ENCODE peak calls at places on chromosome 15, in nine cellular contexts. One of them, this sample, is unnamed.

GRCh38 chr15:79099692-79100091 is 9.1 kb upstream of the RASGRF1 start:
- DNase-seq in substantia nigra: no peak
- DNase-seq in GM23248: peak; percentile 11
- DNase-seq in OCI-LY7: no peak
- DNase-seq in colonic mucosa: no peak
- DNase-seq in CD8-positive, alpha-beta memory T cell: no peak
- DNase-seq in RWPE2: peak; percentile 40
- DNase-seq in H9: peak; percentile 19
- DNase-seq in neural progenitor cell: no peak
- DNase-seq in this sample: no peak

GRCh38 chr15:100438570-100438969 is 90.2 kb downstream of the CERS3 start:
- DNase-seq in substantia nigra: no peak
- DNase-seq in GM23248: peak; percentile 0
- DNase-seq in OCI-LY7: peak; percentile 8
- DNase-seq in colonic mucosa: peak; percentile 49
- DNase-seq in CD8-positive, alpha-beta memory T cell: no peak
- DNase-seq in RWPE2: peak; percentile 87
- DNase-seq in H9: no peak
- DNase-seq in neural progenitor cell: no peak
- DNase-seq in this sample: peak; percentile 46

GRCh38 chr15:53918180-53919079 is 59.8 kb upstream of the UNC13C start:
- DNase-seq in substantia nigra: no peak
- DNase-seq in GM23248: no peak
- DNase-seq in OCI-LY7: no peak
- DNase-seq in colonic mucosa: no peak
- DNase-seq in CD8-positive, alpha-beta memory T cell: no peak
- DNase-seq in RWPE2: no peak
- DNase-seq in H9: no peak
- DNase-seq in neural progenitor cell: peak; percentile 3
- DNase-seq in this sample: no peak

GRCh38 chr15:94665687-94666441 is 434.5 kb downstream of the MCTP2 start:
- DNase-seq in substantia nigra: no peak
- DNase-seq in GM23248: no peak
- DNase-seq in OCI-LY7: no peak
- DNase-seq in colonic mucosa: no peak
- DNase-seq in CD8-positive, alpha-beta memory T cell: no peak
- DNase-seq in RWPE2: no peak
- DNase-seq in H9: no peak
- DNase-seq in neural progenitor cell: no peak
- DNase-seq in this sample: no peak

GRCh38 chr15:64693134-64693533 is 82.3 kb downstream of the RBPMS2 start:
- DNase-seq in substantia nigra: no peak
- DNase-seq in GM23248: peak; percentile 94
- DNase-seq in OCI-LY7: no peak
- DNase-seq in colonic mucosa: no peak
- DNase-seq in CD8-positive, alpha-beta memory T cell: no peak
- DNase-seq in RWPE2: no peak
- DNase-seq in H9: no peak
- DNase-seq in neural progenitor cell: no peak
- DNase-seq in this sample: peak; percentile 48

GRCh38 chr15:40282144-40282869 is 557 bp downstream of the ANKRD63 start:
- DNase-seq in substantia nigra: no peak
- DNase-seq in GM23248: peak; percentile 48
- DNase-seq in OCI-LY7: no peak
- DNase-seq in colonic mucosa: peak; percentile 60
- DNase-seq in CD8-positive, alpha-beta memory T cell: peak; percentile 31
- DNase-seq in RWPE2: no peak
- DNase-seq in H9: peak; percentile 74
- DNase-seq in neural progenitor cell: peak; percentile 84
- DNase-seq in this sample: peak; percentile 56

GRCh38 chr15:89673162-89673506 is 6.0 kb downstream of the PLIN1 start:
- DNase-seq in substantia nigra: no peak
- DNase-seq in GM23248: peak; percentile 38
- DNase-seq in OCI-LY7: peak; percentile 48
- DNase-seq in colonic mucosa: no peak
- DNase-seq in CD8-positive, alpha-beta memory T cell: no peak
- DNase-seq in RWPE2: no peak
- DNase-seq in H9: peak; percentile 91
- DNase-seq in neural progenitor cell: peak; percentile 86
- DNase-seq in this sample: no peak

GRCh38 chr15:69786136-69786701 is 311.5 kb downstream of the TLE3 start:
- DNase-seq in substantia nigra: no peak
- DNase-seq in GM23248: no peak
- DNase-seq in OCI-LY7: no peak
- DNase-seq in colonic mucosa: no peak
- DNase-seq in CD8-positive, alpha-beta memory T cell: no peak
- DNase-seq in RWPE2: no peak
- DNase-seq in H9: no peak
- DNase-seq in neural progenitor cell: no peak
- DNase-seq in this sample: no peak

GRCh38 chr15:81182746-81183402 is 13.8 kb upstream of the IL16 start:
- DNase-seq in substantia nigra: no peak
- DNase-seq in GM23248: peak; percentile 50
- DNase-seq in OCI-LY7: no peak
- DNase-seq in colonic mucosa: no peak
- DNase-seq in CD8-positive, alpha-beta memory T cell: no peak
- DNase-seq in RWPE2: no peak
- DNase-seq in H9: peak; percentile 44
- DNase-seq in neural progenitor cell: peak; percentile 18
- DNase-seq in this sample: no peak

GRCh38 chr15:74784854-74785715 is 3.2 kb downstream of the CSK start:
- DNase-seq in substantia nigra: no peak
- DNase-seq in GM23248: no peak
- DNase-seq in OCI-LY7: no peak
- DNase-seq in colonic mucosa: no peak
- DNase-seq in CD8-positive, alpha-beta memory T cell: no peak
- DNase-seq in RWPE2: peak; percentile 51
- DNase-seq in H9: no peak
- DNase-seq in neural progenitor cell: no peak
- DNase-seq in this sample: no peak

GRCh38 chr15:74787251-74788041 is 5.6 kb downstream of the CSK start:
- DNase-seq in substantia nigra: no peak
- DNase-seq in GM23248: peak; percentile 74
- DNase-seq in OCI-LY7: peak; percentile 97
- DNase-seq in colonic mucosa: peak; percentile 85
- DNase-seq in CD8-positive, alpha-beta memory T cell: peak; percentile 88
- DNase-seq in RWPE2: peak; percentile 77
- DNase-seq in H9: peak; percentile 89
- DNase-seq in neural progenitor cell: peak; percentile 80
- DNase-seq in this sample: peak; percentile 72

GRCh38 chr15:74785716-74786032 is 3.8 kb downstream of the CSK start:
- DNase-seq in substantia nigra: no peak
- DNase-seq in GM23248: no peak
- DNase-seq in OCI-LY7: peak; percentile 57
- DNase-seq in colonic mucosa: no peak
- DNase-seq in CD8-positive, alpha-beta memory T cell: no peak
- DNase-seq in RWPE2: no peak
- DNase-seq in H9: no peak
- DNase-seq in neural progenitor cell: no peak
- DNase-seq in this sample: no peak

GRCh38 chr15:74788042-74788715 is 6.3 kb downstream of the CSK start:
- DNase-seq in substantia nigra: no peak
- DNase-seq in GM23248: no peak
- DNase-seq in OCI-LY7: peak; percentile 54
- DNase-seq in colonic mucosa: peak; percentile 25
- DNase-seq in CD8-positive, alpha-beta memory T cell: no peak
- DNase-seq in RWPE2: no peak
- DNase-seq in H9: no peak
- DNase-seq in neural progenitor cell: no peak
- DNase-seq in this sample: no peak

GRCh38 chr15:74786659-74787165 is 4.8 kb downstream of the CSK start:
- DNase-seq in substantia nigra: no peak
- DNase-seq in GM23248: peak; percentile 32
- DNase-seq in OCI-LY7: peak; percentile 57
- DNase-seq in colonic mucosa: peak; percentile 26
- DNase-seq in CD8-positive, alpha-beta memory T cell: no peak
- DNase-seq in RWPE2: peak; percentile 64
- DNase-seq in H9: no peak
- DNase-seq in neural progenitor cell: no peak
- DNase-seq in this sample: no peak
- H3K27ac ChIP-seq in substantia nigra: peak overlapping the region; percentile 78
- H3K27ac ChIP-seq in GM23248: no peak overlapping the region
- H3K27ac ChIP-seq in OCI-LY7: peak overlapping the region; percentile 99
- H3K27ac ChIP-seq in colonic mucosa: peak overlapping the region; percentile 88
- H3K27ac ChIP-seq in CD8-positive, alpha-beta memory T cell: peak overlapping the region; percentile 69
- H3K27ac ChIP-seq in RWPE2: peak overlapping the region; percentile 36
- H3K27ac ChIP-seq in H9: no peak overlapping the region
- H3K27ac ChIP-seq in neural progenitor cell: no peak overlapping the region
- H3K27ac ChIP-seq in this sample: peak overlapping the region; percentile 91

GRCh38 chr15:67188551-67189218 is 65.8 kb downstream of the AAGAB start:
- DNase-seq in substantia nigra: no peak
- DNase-seq in GM23248: peak; percentile 87
- DNase-seq in OCI-LY7: no peak
- DNase-seq in colonic mucosa: no peak
- DNase-seq in CD8-positive, alpha-beta memory T cell: no peak
- DNase-seq in RWPE2: no peak
- DNase-seq in H9: no peak
- DNase-seq in neural progenitor cell: no peak
- DNase-seq in this sample: no peak
- H3K27ac ChIP-seq in substantia nigra: no peak overlapping the region
- H3K27ac ChIP-seq in GM23248: peak overlapping the region; percentile 93
- H3K27ac ChIP-seq in OCI-LY7: no peak overlapping the region
- H3K27ac ChIP-seq in colonic mucosa: peak overlapping the region; percentile 48
- H3K27ac ChIP-seq in CD8-positive, alpha-beta memory T cell: no peak overlapping the region
- H3K27ac ChIP-seq in RWPE2: no peak overlapping the region
- H3K27ac ChIP-seq in H9: no peak overlapping the region
- H3K27ac ChIP-seq in neural progenitor cell: no peak overlapping the region
- H3K27ac ChIP-seq in this sample: no peak overlapping the region

GRCh38 chr15:52488830-52489229 is 39.9 kb downstream of the MYO5A start:
- DNase-seq in substantia nigra: no peak
- DNase-seq in GM23248: no peak
- DNase-seq in OCI-LY7: no peak
- DNase-seq in colonic mucosa: no peak
- DNase-seq in CD8-positive, alpha-beta memory T cell: no peak
- DNase-seq in RWPE2: no peak
- DNase-seq in H9: no peak
- DNase-seq in neural progenitor cell: no peak
- DNase-seq in this sample: no peak

GRCh38 chr15:52493968-52494367 is 34.7 kb downstream of the MYO5A start:
- DNase-seq in substantia nigra: no peak
- DNase-seq in GM23248: peak; percentile 26
- DNase-seq in OCI-LY7: no peak
- DNase-seq in colonic mucosa: no peak
- DNase-seq in CD8-positive, alpha-beta memory T cell: no peak
- DNase-seq in RWPE2: no peak
- DNase-seq in H9: no peak
- DNase-seq in neural progenitor cell: no peak
- DNase-seq in this sample: no peak

GRCh38 chr15:52492132-52492531 is 36.5 kb downstream of the MYO5A start:
- DNase-seq in substantia nigra: no peak
- DNase-seq in GM23248: no peak
- DNase-seq in OCI-LY7: no peak
- DNase-seq in colonic mucosa: no peak
- DNase-seq in CD8-positive, alpha-beta memory T cell: no peak
- DNase-seq in RWPE2: no peak
- DNase-seq in H9: no peak
- DNase-seq in neural progenitor cell: no peak
- DNase-seq in this sample: no peak

GRCh38 chr15:52496175-52496574 is 32.5 kb downstream of the MYO5A start:
- DNase-seq in substantia nigra: no peak
- DNase-seq in GM23248: no peak
- DNase-seq in OCI-LY7: peak; percentile 46
- DNase-seq in colonic mucosa: no peak
- DNase-seq in CD8-positive, alpha-beta memory T cell: no peak
- DNase-seq in RWPE2: no peak
- DNase-seq in H9: no peak
- DNase-seq in neural progenitor cell: no peak
- DNase-seq in this sample: no peak

GRCh38 chr15:52491460-52491859 is 37.2 kb downstream of the MYO5A start:
- DNase-seq in substantia nigra: no peak
- DNase-seq in GM23248: peak; percentile 67
- DNase-seq in OCI-LY7: no peak
- DNase-seq in colonic mucosa: no peak
- DNase-seq in CD8-positive, alpha-beta memory T cell: no peak
- DNase-seq in RWPE2: no peak
- DNase-seq in H9: no peak
- DNase-seq in neural progenitor cell: no peak
- DNase-seq in this sample: no peak
- H3K27ac ChIP-seq in substantia nigra: no peak overlapping the region
- H3K27ac ChIP-seq in GM23248: peak overlapping the region; percentile 4
- H3K27ac ChIP-seq in OCI-LY7: no peak overlapping the region
- H3K27ac ChIP-seq in colonic mucosa: no peak overlapping the region
- H3K27ac ChIP-seq in CD8-positive, alpha-beta memory T cell: no peak overlapping the region
- H3K27ac ChIP-seq in RWPE2: peak overlapping the region; percentile 3
- H3K27ac ChIP-seq in H9: no peak overlapping the region
- H3K27ac ChIP-seq in neural progenitor cell: no peak overlapping the region
- H3K27ac ChIP-seq in this sample: no peak overlapping the region

DNA sequence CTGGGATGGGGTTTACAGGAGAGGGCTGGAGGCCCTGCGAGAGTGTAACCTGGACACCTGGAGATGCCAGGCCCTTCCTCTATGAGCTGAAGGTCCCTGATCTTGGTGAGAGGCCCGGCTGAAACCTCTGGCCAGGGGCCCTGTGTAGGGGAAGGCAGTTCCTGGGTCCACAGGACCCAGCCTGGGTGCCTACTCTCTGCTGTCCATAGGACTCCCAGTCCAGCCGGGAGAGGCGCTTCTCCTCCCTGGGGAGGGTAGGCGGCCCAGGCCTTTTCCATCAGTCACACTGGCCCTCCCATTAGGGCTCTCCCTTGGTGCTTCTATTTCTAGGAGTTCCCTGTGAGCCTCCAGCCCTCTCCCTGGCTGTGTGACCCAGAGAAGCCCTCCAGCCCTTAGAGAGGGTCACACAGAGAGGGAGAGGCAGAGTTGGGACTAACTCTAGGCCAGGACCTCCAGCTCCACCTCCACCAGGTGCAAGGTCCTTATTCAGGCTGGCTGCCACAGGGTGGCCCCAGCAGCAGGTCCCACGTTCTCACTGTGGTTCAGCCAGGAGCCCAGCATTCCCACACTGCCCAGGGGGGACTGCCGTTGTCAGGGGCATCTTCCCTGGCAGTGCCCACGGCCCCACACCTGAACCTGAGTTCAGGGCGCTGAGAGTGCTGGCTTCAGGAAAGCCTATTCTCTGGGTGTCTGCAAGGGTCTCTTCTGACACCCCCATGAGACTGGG is 146.8 kb downstream of the SMAD6 start:
- DNase-seq in substantia nigra: no peak
- DNase-seq in GM23248: no peak
- DNase-seq in OCI-LY7: no peak
- DNase-seq in colonic mucosa: peak; percentile 12
- DNase-seq in CD8-positive, alpha-beta memory T cell: no peak
- DNase-seq in RWPE2: peak; percentile 72
- DNase-seq in H9: peak; percentile 18
- DNase-seq in neural progenitor cell: no peak
- DNase-seq in this sample: no peak
- H3K27ac ChIP-seq in substantia nigra: no peak overlapping the region
- H3K27ac ChIP-seq in GM23248: no peak overlapping the region
- H3K27ac ChIP-seq in OCI-LY7: no peak overlapping the region
- H3K27ac ChIP-seq in colonic mucosa: no peak overlapping the region
- H3K27ac ChIP-seq in CD8-positive, alpha-beta memory T cell: no peak overlapping the region
- H3K27ac ChIP-seq in RWPE2: no peak overlapping the region
- H3K27ac ChIP-seq in H9: no peak overlapping the region
- H3K27ac ChIP-seq in neural progenitor cell: no peak overlapping the region
- H3K27ac ChIP-seq in this sample: no peak overlapping the region

This sample was measured in stomach.